ENCODE peak calls at places on chromosomes 4 and X, in six cellular contexts. One of them, this sample, is unnamed.

GRCh38 chrX:136457303-136457917 is 30.3 kb upstream of the BRS3 start:
- DNase-seq in kidney epithelial cell: no peak
- DNase-seq in left lung: no peak
- DNase-seq in uterus: no peak
- DNase-seq in choroid plexus epithelial cell: no peak
- DNase-seq in lower leg skin: peak; percentile 14
- DNase-seq in this sample: no peak

GRCh38 chr4:5802565-5802964 is 90.3 kb downstream of the CRMP1 start:
- DNase-seq in kidney epithelial cell: no peak
- DNase-seq in left lung: no peak
- DNase-seq in uterus: no peak
- DNase-seq in choroid plexus epithelial cell: no peak
- DNase-seq in lower leg skin: no peak
- DNase-seq in this sample: no peak

GRCh38 chrX:110139172-110139571 is 136.3 kb downstream of the TMEM164 start:
- DNase-seq in kidney epithelial cell: no peak
- DNase-seq in left lung: no peak
- DNase-seq in uterus: no peak
- DNase-seq in choroid plexus epithelial cell: no peak
- DNase-seq in lower leg skin: no peak
- DNase-seq in this sample: no peak

GRCh38 chr4:112516401-112517066 is 554 bp upstream of the NEUROG2 start:
- DNase-seq in kidney epithelial cell: no peak
- DNase-seq in left lung: peak; percentile 79
- DNase-seq in uterus: no peak
- DNase-seq in choroid plexus epithelial cell: no peak
- DNase-seq in lower leg skin: no peak
- DNase-seq in this sample: no peak

GRCh38 chrX:153448556-153449280 is 2.9 kb upstream of the TREX2 start:
- DNase-seq in kidney epithelial cell: no peak
- DNase-seq in left lung: no peak
- DNase-seq in uterus: no peak
- DNase-seq in choroid plexus epithelial cell: no peak
- DNase-seq in lower leg skin: no peak
- DNase-seq in this sample: no peak

GRCh38 chr4:1171306-1172227 is 816 bp downstream of the SPON2 start:
- DNase-seq in kidney epithelial cell: no peak
- DNase-seq in left lung: peak; percentile 82
- DNase-seq in uterus: no peak
- DNase-seq in choroid plexus epithelial cell: peak; percentile 57
- DNase-seq in lower leg skin: no peak
- DNase-seq in this sample: no peak

GRCh38 chrX:110588164-110588563 is 207.5 kb downstream of the CHRDL1 start:
- DNase-seq in kidney epithelial cell: no peak
- DNase-seq in left lung: no peak
- DNase-seq in uterus: no peak
- DNase-seq in choroid plexus epithelial cell: no peak
- DNase-seq in lower leg skin: no peak
- DNase-seq in this sample: no peak

GRCh38 chr4:128225148-128225547 is 62.5 kb downstream of the PGRMC2 start:
- DNase-seq in kidney epithelial cell: no peak
- DNase-seq in left lung: no peak
- DNase-seq in uterus: no peak
- DNase-seq in choroid plexus epithelial cell: peak; percentile 93
- DNase-seq in lower leg skin: no peak
- DNase-seq in this sample: peak; percentile 93

GRCh38 chr4:138736362-138736761 is 279.2 kb upstream of the NOCT start:
- DNase-seq in kidney epithelial cell: no peak
- DNase-seq in left lung: no peak
- DNase-seq in uterus: no peak
- DNase-seq in choroid plexus epithelial cell: peak; percentile 38
- DNase-seq in lower leg skin: no peak
- DNase-seq in this sample: peak; percentile 2

GRCh38 chr4:85722806-85723205 is 247.9 kb downstream of the ARHGAP24 start:
- DNase-seq in kidney epithelial cell: no peak
- DNase-seq in left lung: no peak
- DNase-seq in uterus: no peak
- DNase-seq in choroid plexus epithelial cell: no peak
- DNase-seq in lower leg skin: no peak
- DNase-seq in this sample: no peak

GRCh38 chr4:6876440-6876839 is 33.2 kb upstream of the TBC1D14 start:
- DNase-seq in kidney epithelial cell: no peak
- DNase-seq in left lung: no peak
- DNase-seq in uterus: no peak
- DNase-seq in choroid plexus epithelial cell: no peak
- DNase-seq in lower leg skin: no peak
- DNase-seq in this sample: no peak

GRCh38 chr4:104475652-104476051 is 19.0 kb downstream of the CXXC4 start:
- DNase-seq in kidney epithelial cell: no peak
- DNase-seq in left lung: no peak
- DNase-seq in uterus: no peak
- DNase-seq in choroid plexus epithelial cell: no peak
- DNase-seq in lower leg skin: no peak
- DNase-seq in this sample: no peak

GRCh38 chr4:15746110-15746509 is 32.0 kb upstream of the CD38 start:
- DNase-seq in kidney epithelial cell: no peak
- DNase-seq in left lung: no peak
- DNase-seq in uterus: no peak
- DNase-seq in choroid plexus epithelial cell: no peak
- DNase-seq in lower leg skin: no peak
- DNase-seq in this sample: no peak

GRCh38 chrX:139795196-139795595 is 87.2 kb upstream of the MCF2 start:
- DNase-seq in kidney epithelial cell: no peak
- DNase-seq in left lung: no peak
- DNase-seq in uterus: no peak
- DNase-seq in choroid plexus epithelial cell: no peak
- DNase-seq in lower leg skin: no peak
- DNase-seq in this sample: no peak

GRCh38 chr4:165326831-165327210 is 648 bp upstream of the MSMO1 start:
- DNase-seq in kidney epithelial cell: no peak
- DNase-seq in left lung: no peak
- DNase-seq in uterus: no peak
- DNase-seq in choroid plexus epithelial cell: peak; percentile 48
- DNase-seq in lower leg skin: no peak
- DNase-seq in this sample: no peak

GRCh38 chr4:158193171-158193749 is 17.0 kb upstream of the TMEM144 start:
- DNase-seq in kidney epithelial cell: no peak
- DNase-seq in left lung: no peak
- DNase-seq in uterus: no peak
- DNase-seq in choroid plexus epithelial cell: peak; percentile 59
- DNase-seq in lower leg skin: no peak
- DNase-seq in this sample: peak; percentile 4

GRCh38 chrX:34275710-34276109 is 143.6 kb upstream of the FAM47A start:
- DNase-seq in kidney epithelial cell: no peak
- DNase-seq in left lung: no peak
- DNase-seq in uterus: no peak
- DNase-seq in choroid plexus epithelial cell: no peak
- DNase-seq in lower leg skin: no peak
- DNase-seq in this sample: no peak

GRCh38 chr4:94757192-94758140 is at the start of gene BMPR1B:
- DNase-seq in kidney epithelial cell: peak; percentile 42
- DNase-seq in left lung: no peak
- DNase-seq in uterus: peak; percentile 25
- DNase-seq in choroid plexus epithelial cell: peak; percentile 74
- DNase-seq in lower leg skin: no peak
- DNase-seq in this sample: peak; percentile 44

GRCh38 chr4:6169239-6169638 is 31.1 kb downstream of the JAKMIP1 start:
- DNase-seq in kidney epithelial cell: no peak
- DNase-seq in left lung: no peak
- DNase-seq in uterus: no peak
- DNase-seq in choroid plexus epithelial cell: no peak
- DNase-seq in lower leg skin: no peak
- DNase-seq in this sample: no peak

GRCh38 chr4:112550728-112551127 is 34.7 kb upstream of the NEUROG2 start:
- DNase-seq in kidney epithelial cell: peak; percentile 63
- DNase-seq in left lung: no peak
- DNase-seq in uterus: no peak
- DNase-seq in choroid plexus epithelial cell: peak; percentile 63
- DNase-seq in lower leg skin: no peak
- DNase-seq in this sample: no peak

GRCh38 chr4:169253087-169253675 is 17.6 kb downstream of the SH3RF1 start:
- DNase-seq in kidney epithelial cell: no peak
- DNase-seq in left lung: no peak
- DNase-seq in uterus: no peak
- DNase-seq in choroid plexus epithelial cell: peak; percentile 64
- DNase-seq in lower leg skin: no peak
- DNase-seq in this sample: no peak

GRCh38 chr4:98567611-98568010 is 90.8 kb downstream of the TSPAN5 start:
- DNase-seq in kidney epithelial cell: no peak
- DNase-seq in left lung: no peak
- DNase-seq in uterus: no peak
- DNase-seq in choroid plexus epithelial cell: no peak
- DNase-seq in lower leg skin: no peak
- DNase-seq in this sample: no peak

GRCh38 chrX:26783512-26784225 is 567.7 kb downstream of the MAGEB5 start:
- DNase-seq in kidney epithelial cell: no peak
- DNase-seq in left lung: peak; percentile 8
- DNase-seq in uterus: no peak
- DNase-seq in choroid plexus epithelial cell: peak; percentile 62
- DNase-seq in lower leg skin: no peak
- DNase-seq in this sample: peak; percentile 1

GRCh38 chrX:15915959-15916703 is 61.5 kb upstream of the AP1S2 start:
- DNase-seq in kidney epithelial cell: no peak
- DNase-seq in left lung: no peak
- DNase-seq in uterus: no peak
- DNase-seq in choroid plexus epithelial cell: peak; percentile 1
- DNase-seq in lower leg skin: no peak
- DNase-seq in this sample: no peak

GRCh38 chr4:8248091-8248490 is 21.5 kb upstream of the HTRA3 start:
- DNase-seq in kidney epithelial cell: no peak
- DNase-seq in left lung: no peak
- DNase-seq in uterus: no peak
- DNase-seq in choroid plexus epithelial cell: peak; percentile 74
- DNase-seq in lower leg skin: no peak
- DNase-seq in this sample: no peak

GRCh38 chrX:7948483-7948882 is 21.3 kb upstream of the PNPLA4 start:
- DNase-seq in kidney epithelial cell: no peak
- DNase-seq in left lung: no peak
- DNase-seq in uterus: no peak
- DNase-seq in choroid plexus epithelial cell: no peak
- DNase-seq in lower leg skin: no peak
- DNase-seq in this sample: no peak

GRCh38 chrX:133989993-133990392 is 4.6 kb upstream of the GPC3 start:
- DNase-seq in kidney epithelial cell: no peak
- DNase-seq in left lung: no peak
- DNase-seq in uterus: no peak
- DNase-seq in choroid plexus epithelial cell: no peak
- DNase-seq in lower leg skin: no peak
- DNase-seq in this sample: no peak
- H3K4me3 ChIP-seq in kidney epithelial cell: no peak overlapping the region
- H3K4me3 ChIP-seq in left lung: no peak overlapping the region
- H3K4me3 ChIP-seq in uterus: no peak overlapping the region
- H3K4me3 ChIP-seq in choroid plexus epithelial cell: no peak overlapping the region
- H3K4me3 ChIP-seq in lower leg skin: no peak overlapping the region
- H3K4me3 ChIP-seq in this sample: no peak overlapping the region

DNA sequence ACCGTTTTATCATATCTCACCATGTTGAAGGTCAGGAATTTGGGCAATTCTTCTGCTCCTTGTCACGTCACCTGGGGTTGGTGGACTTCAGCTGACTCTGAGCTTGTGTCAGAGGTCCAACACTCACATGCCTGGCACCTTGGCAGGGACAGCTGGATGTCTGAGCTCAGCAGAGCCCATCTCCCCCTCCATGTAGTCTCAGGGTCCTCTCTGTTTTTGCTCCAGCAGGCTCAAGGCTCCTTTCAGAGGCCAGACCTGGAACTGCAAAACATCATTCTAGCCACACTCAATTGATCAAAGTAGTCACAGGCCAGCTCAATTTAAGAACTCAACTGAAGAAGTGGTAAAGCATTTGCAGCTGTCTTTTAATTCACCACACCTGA is 45.4 kb downstream of the EDNRA start:
- DNase-seq in kidney epithelial cell: no peak
- DNase-seq in left lung: no peak
- DNase-seq in uterus: no peak
- DNase-seq in choroid plexus epithelial cell: no peak
- DNase-seq in lower leg skin: no peak
- DNase-seq in this sample: no peak
- TF ChIP-seq CTCF in kidney epithelial cell: no peak
- TF ChIP-seq CTCF in left lung: no peak
- TF ChIP-seq CTCF in uterus: peak; percentile 18
- TF ChIP-seq CTCF in choroid plexus epithelial cell: peak; percentile 37
- TF ChIP-seq CTCF in lower leg skin: no peak
- TF ChIP-seq CTCF in this sample: no peak

GRCh38 chr4:57129477-57129876 is 19.3 kb upstream of the IGFBP7 start:
- DNase-seq in kidney epithelial cell: no peak
- DNase-seq in left lung: no peak
- DNase-seq in uterus: no peak
- DNase-seq in choroid plexus epithelial cell: no peak
- DNase-seq in lower leg skin: no peak
- DNase-seq in this sample: no peak
- H3K4me3 ChIP-seq in kidney epithelial cell: no peak overlapping the region
- H3K4me3 ChIP-seq in left lung: no peak overlapping the region
- H3K4me3 ChIP-seq in uterus: no peak overlapping the region
- H3K4me3 ChIP-seq in choroid plexus epithelial cell: no peak overlapping the region
- H3K4me3 ChIP-seq in lower leg skin: no peak overlapping the region
- H3K4me3 ChIP-seq in this sample: no peak overlapping the region

GRCh38 chr4:76952071-76952470 is 2.5 kb downstream of the SEPTIN11 start:
- DNase-seq in kidney epithelial cell: no peak
- DNase-seq in left lung: no peak
- DNase-seq in uterus: no peak
- DNase-seq in choroid plexus epithelial cell: peak; percentile 36
- DNase-seq in lower leg skin: no peak
- DNase-seq in this sample: no peak

GRCh38 chr4:76952631-76953587 is 3.4 kb downstream of the SEPTIN11 start:
- DNase-seq in kidney epithelial cell: no peak
- DNase-seq in left lung: no peak
- DNase-seq in uterus: no peak
- DNase-seq in choroid plexus epithelial cell: peak; percentile 37
- DNase-seq in lower leg skin: no peak
- DNase-seq in this sample: no peak

GRCh38 chr4:76950846-76951321 is 1.3 kb downstream of the SEPTIN11 start:
- DNase-seq in kidney epithelial cell: no peak
- DNase-seq in left lung: peak; percentile 63
- DNase-seq in uterus: no peak
- DNase-seq in choroid plexus epithelial cell: peak; percentile 67
- DNase-seq in lower leg skin: no peak
- DNase-seq in this sample: no peak

GRCh38 chr4:76950052-76950845 is 697 bp downstream of the SEPTIN11 start:
- DNase-seq in kidney epithelial cell: no peak
- DNase-seq in left lung: peak; percentile 89
- DNase-seq in uterus: peak; percentile 53
- DNase-seq in choroid plexus epithelial cell: peak; percentile 58
- DNase-seq in lower leg skin: peak; percentile 36
- DNase-seq in this sample: no peak

DNA sequence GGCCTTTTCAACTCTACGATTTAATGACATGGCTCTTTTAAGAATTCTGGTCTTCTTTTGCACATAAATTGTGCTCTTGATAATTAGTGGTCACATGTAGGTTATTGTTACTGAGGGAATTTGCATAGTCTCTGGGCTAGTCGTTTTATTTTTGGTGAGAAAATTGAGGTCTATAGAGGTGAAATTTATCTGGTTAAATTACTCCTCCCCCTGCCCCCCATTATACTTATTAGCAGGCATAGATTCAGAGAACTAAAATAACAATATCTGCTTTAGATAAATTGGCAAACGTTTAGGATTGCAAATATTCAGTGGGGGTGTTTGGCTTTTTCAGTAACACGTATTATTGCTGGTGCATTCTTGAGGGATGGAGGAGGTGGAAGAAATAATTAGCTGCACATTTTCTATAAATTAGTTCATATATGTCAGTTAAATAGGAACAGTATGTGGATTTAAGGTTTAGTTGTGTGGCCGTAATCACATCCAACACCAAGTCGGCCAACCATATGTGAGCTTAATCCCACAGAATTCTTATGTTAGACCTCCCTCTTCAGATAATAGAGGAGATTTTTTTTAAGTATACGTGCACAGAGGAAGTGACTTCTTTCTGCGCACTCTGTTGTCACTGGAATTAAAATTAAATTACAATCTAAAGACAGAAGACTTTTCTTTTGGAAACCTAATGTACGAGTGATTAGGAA is 1.9 kb downstream of the SEPTIN11 start:
- DNase-seq in kidney epithelial cell: no peak
- DNase-seq in left lung: no peak
- DNase-seq in uterus: no peak
- DNase-seq in choroid plexus epithelial cell: peak; percentile 57
- DNase-seq in lower leg skin: no peak
- DNase-seq in this sample: no peak
- TF ChIP-seq CTCF in kidney epithelial cell: no peak
- TF ChIP-seq CTCF in left lung: no peak
- TF ChIP-seq CTCF in uterus: no peak
- TF ChIP-seq CTCF in choroid plexus epithelial cell: no peak
- TF ChIP-seq CTCF in lower leg skin: no peak
- TF ChIP-seq CTCF in this sample: no peak

This sample was measured in astrocyte of the cerebellum.